ENCODE peak calls at places on chromosomes 2 and 18, in four cellular contexts. Z is neural progenitor cell, P is mammary epithelial cell, R is GM12878. F is an unnamed sample.

GRCh38 chr2:29700560-29700959 is 220.8 kb downstream of the ALK start:
- DNase-seq in Z (no peak), P (peak; percentile 83), R (no peak), F (no peak)

GRCh38 chr18:55343396-55344073 is 244.5 kb downstream of the TCF4 start:
- DNase-seq in Z (no peak), P (peak; percentile 8), R (no peak), F (no peak)

GRCh38 chr2:198811198-198811597 is 646.5 kb downstream of the SATB2 start:
- DNase-seq in Z (no peak), P (no peak), R (no peak), F (no peak)

GRCh38 chr2:121155502-121156056 is 129.4 kb downstream of the TFCP2L1 start:
- DNase-seq in Z (no peak), P (no peak), R (no peak), F (peak; percentile 53)

GRCh38 chr2:239152916-239153305 is 247.9 kb downstream of the HDAC4 start:
- DNase-seq in Z (no peak), P (no peak), R (no peak), F (no peak)

GRCh38 chr2:127650041-127650784 is 4.3 kb downstream of the GPR17 start:
- DNase-seq in Z (no peak), P (no peak), R (no peak), F (no peak)

GRCh38 chr2:234029150-234029733 is 21.3 kb upstream of the SPP2 start:
- DNase-seq in Z (no peak), P (no peak), R (no peak), F (no peak)

GRCh38 chr2:72793798-72794447 is 31.9 kb downstream of the EXOC6B start:
- DNase-seq in Z (no peak), P (no peak), R (no peak), F (peak; percentile 67)

GRCh38 chr2:135945521-135945920 is 39.9 kb downstream of the DARS1 start:
- DNase-seq in Z (no peak), P (no peak), R (no peak), F (no peak)

GRCh38 chr18:32769242-32770180 is 3.3 kb downstream of the KLHL14 start:
- DNase-seq in Z (peak; percentile 67), P (no peak), R (no peak), F (no peak)
- H3K27ac ChIP-seq in Z (no peak overlapping the region), P (no peak overlapping the region), R (no peak overlapping the region), F (no peak overlapping the region)

GRCh38 chr2:160479269-160479668 is 14.3 kb downstream of the RBMS1 start:
- DNase-seq in Z (no peak), P (no peak), R (no peak), F (no peak)

GRCh38 chr2:160478660-160479059 is 14.9 kb downstream of the RBMS1 start:
- DNase-seq in Z (no peak), P (no peak), R (no peak), F (no peak)

GRCh38 chr2:160484859-160485520 is 8.6 kb downstream of the RBMS1 start:
- DNase-seq in Z (no peak), P (no peak), R (no peak), F (no peak)

GRCh38 chr2:160486341-160486740 is 7.3 kb downstream of the RBMS1 start:
- DNase-seq in Z (no peak), P (no peak), R (no peak), F (no peak)

GRCh38 chr2:160482673-160483072 is 10.9 kb downstream of the RBMS1 start:
- DNase-seq in Z (peak; percentile 16), P (no peak), R (no peak), F (no peak)
- H3K4me2 ChIP-seq in Z (no peak overlapping the region), P (no peak overlapping the region), R (no peak overlapping the region), F (no peak overlapping the region)

DNA sequence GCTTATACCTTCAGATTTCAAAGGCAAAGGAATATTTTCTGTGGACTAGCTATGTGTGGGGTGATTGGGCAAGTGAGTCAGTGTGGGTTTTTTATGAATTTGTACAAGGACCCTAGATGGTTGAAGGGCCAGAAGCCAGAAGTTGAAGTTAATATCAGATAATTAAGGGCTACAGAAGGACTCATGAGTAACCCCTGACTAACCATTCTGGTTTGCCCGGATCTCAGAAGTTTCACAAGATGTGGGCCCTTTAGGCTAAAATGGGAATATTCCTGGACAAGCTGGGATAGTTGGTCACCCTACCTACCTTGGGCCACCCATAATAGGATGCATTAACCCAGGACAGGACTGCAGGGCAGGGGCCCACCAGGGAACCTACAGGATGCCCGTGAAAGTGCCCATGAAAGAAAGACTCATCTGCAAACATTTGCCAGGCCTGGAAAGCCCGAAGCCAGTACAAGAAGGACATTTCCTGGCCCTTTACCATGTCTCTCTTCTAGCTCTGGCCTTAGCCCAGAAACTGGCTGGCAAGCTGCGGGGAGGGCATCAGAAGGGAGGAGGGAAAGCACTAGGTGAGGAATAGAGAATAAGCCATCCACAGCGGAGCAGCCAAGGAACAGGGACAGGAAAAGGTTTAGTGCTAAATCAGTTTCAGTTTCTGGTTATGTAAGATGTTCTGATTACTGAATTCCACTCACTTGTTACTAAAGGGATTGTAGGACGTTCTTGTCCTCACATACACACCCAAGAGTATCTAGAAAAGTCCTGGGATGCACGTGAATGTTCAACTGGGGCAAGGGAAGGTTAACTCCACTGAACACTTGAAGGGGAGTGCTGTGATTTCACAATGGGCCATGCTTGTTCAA is 33.6 kb downstream of the GCG start:
- DNase-seq in Z (no peak), P (peak; percentile 91), R (no peak), F (peak; percentile 77)
- H3K27ac ChIP-seq in Z (no peak overlapping the region), P (peak overlapping the region; percentile 78), R (no peak overlapping the region), F (peak overlapping the region; percentile 78)

GRCh38 chr18:28541276-28541930 is 364.5 kb upstream of the CDH2 start:
- DNase-seq in Z (no peak), P (no peak), R (no peak), F (peak; percentile 54)

DNA sequence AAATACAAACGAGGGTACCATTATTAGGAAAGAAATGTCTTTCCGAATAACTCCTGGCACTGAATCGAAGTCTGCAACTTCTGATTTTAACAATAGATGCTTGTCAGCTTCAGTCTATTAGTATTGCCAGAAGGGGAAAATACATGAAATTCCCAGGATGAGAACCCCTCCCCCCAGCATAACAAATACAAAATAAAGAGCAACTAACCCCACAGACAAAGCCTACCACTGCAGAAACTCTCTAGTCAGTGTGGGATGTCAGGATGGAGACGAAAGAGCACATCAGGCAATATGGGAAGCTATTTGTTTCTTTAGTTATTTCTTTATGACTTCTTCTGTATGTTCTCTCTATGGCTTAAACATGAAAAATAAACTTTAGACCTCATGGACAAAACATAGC is 365.0 kb upstream of the CDH2 start:
- DNase-seq in Z (no peak), P (no peak), R (no peak), F (no peak)
- H3K4me2 ChIP-seq in Z (no peak overlapping the region), P (no peak overlapping the region), R (no peak overlapping the region), F (peak overlapping the region; percentile 30)

DNA sequence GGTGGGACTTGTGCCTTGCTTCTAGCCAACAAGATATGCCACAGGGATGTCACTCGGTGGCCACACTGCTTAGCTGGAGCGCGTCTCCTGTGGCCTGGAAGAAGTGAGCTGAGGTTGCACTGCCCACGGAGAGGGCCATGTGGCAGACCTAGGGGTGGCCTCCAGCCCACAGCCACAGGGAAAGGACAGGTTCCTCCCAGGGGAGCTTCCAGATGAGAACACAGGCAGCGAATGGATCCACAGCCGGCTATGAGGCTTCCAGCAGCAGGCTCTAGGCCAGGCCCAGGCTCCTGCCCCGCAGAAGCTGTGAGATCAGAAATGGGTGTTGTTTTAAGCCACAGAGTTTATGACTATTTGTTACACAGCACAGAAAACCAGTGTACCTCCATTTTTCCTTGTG is 15.4 kb upstream of the KLF11 start:
- DNase-seq in Z (no peak), P (no peak), R (no peak), F (peak; percentile 14)
- H3K27ac ChIP-seq in Z (no peak overlapping the region), P (no peak overlapping the region), R (no peak overlapping the region), F (no peak overlapping the region)